ENCODE peak calls at places on chromosomes 5 and 9, in four cellular contexts. K is cardiac fibroblast, P is choroid plexus epithelial cell, F is stomach. C is an unnamed sample.
A peak's percentile ranks its signal among the peaks of the same experiment; 100 is the strongest.

GRCh38 chr5:180959661-180960060 is 29.0 kb upstream of the BTNL3 start:
- DNase-seq in K (no peak), P (no peak), F (no peak), C (no peak)

GRCh38 chr9:114968710-114969109 is 38.3 kb upstream of the TNFSF8 start:
- DNase-seq in K (peak; percentile 73), P (peak; percentile 62), F (no peak), C (no peak)

GRCh38 chr9:70539526-70539925 is 125.1 kb upstream of the KLF9 start:
- DNase-seq in K (no peak), P (no peak), F (no peak), C (no peak)

GRCh38 chr5:132259061-132259851 is 1.8 kb downstream of the PDLIM4 start:
- DNase-seq in K (peak; percentile 83), P (peak; percentile 95), F (peak; percentile 16), C (no peak)

GRCh38 chr9:132447346-132447745 is 37.3 kb downstream of the CFAP77 start:
- DNase-seq in K (no peak), P (peak; percentile 1), F (no peak), C (no peak)

GRCh38 chr5:177232358-177232757 is 71.2 kb downstream of the RAB24 start:
- DNase-seq in K (peak; percentile 24), P (peak; percentile 13), F (no peak), C (no peak)

GRCh38 chr5:172410160-172410559 is 44.2 kb downstream of the SH3PXD2B start:
- DNase-seq in K (peak; percentile 79), P (peak; percentile 51), F (no peak), C (no peak)

GRCh38 chr9:20477940-20478620 is 144.2 kb downstream of the MLLT3 start:
- DNase-seq in K (peak; percentile 69), P (peak; percentile 16), F (no peak), C (no peak)

GRCh38 chr5:116622375-116623075 is 47.9 kb upstream of the SEMA6A start:
- DNase-seq in K (no peak), P (no peak), F (no peak), C (no peak)

GRCh38 chr5:55868846-55869245 is 17.7 kb downstream of the IL31RA start:
- DNase-seq in K (peak; percentile 99), P (peak; percentile 96), F (no peak), C (no peak)

GRCh38 chr5:6740586-6741150 is 27.4 kb downstream of the TENT4A start:
- DNase-seq in K (no peak), P (no peak), F (no peak), C (no peak)

GRCh38 chr5:145233461-145233860 is 601.7 kb downstream of the PRELID2 start:
- DNase-seq in K (no peak), P (no peak), F (no peak), C (no peak)

GRCh38 chr5:1153428-1153827 is 41.6 kb upstream of the SLC12A7 start:
- DNase-seq in K (no peak), P (no peak), F (no peak), C (no peak)

GRCh38 chr5:53381-54174 is 38.4 kb upstream of the PLEKHG4B start:
- DNase-seq in K (peak; percentile 8), P (peak; percentile 34), F (peak; percentile 73), C (no peak)

GRCh38 chr5:178180141-178180863 is 6.9 kb downstream of the GMCL2 start:
- DNase-seq in K (no peak), P (no peak), F (no peak), C (no peak)

GRCh38 chr9:130738281-130738680 is 44.7 kb downstream of the EXOSC2 start:
- DNase-seq in K (no peak), P (no peak), F (no peak), C (no peak)

GRCh38 chr9:16645970-16646369 is 224.5 kb downstream of the BNC2 start:
- DNase-seq in K (peak; percentile 26), P (no peak), F (no peak), C (no peak)

GRCh38 chr9:137195525-137196220 is 4.9 kb downstream of the TPRN start:
- DNase-seq in K (no peak), P (no peak), F (peak; percentile 84), C (no peak)

GRCh38 chr5:113520429-113520828 is 6.9 kb downstream of the YTHDC2 start:
- DNase-seq in K (peak; percentile 77), P (peak; percentile 59), F (no peak), C (no peak)

GRCh38 chr5:139906661-139907060 is 111.1 kb downstream of the PSD2 start:
- DNase-seq in K (no peak), P (no peak), F (no peak), C (no peak)

GRCh38 chr9:17520264-17521058 is 58.4 kb upstream of the SH3GL2 start:
- DNase-seq in K (no peak), P (no peak), F (no peak), C (no peak)

GRCh38 chr5:25909163-25909562 is 1129.2 kb downstream of the CDH9 start:
- DNase-seq in K (no peak), P (no peak), F (no peak), C (no peak)

GRCh38 chr5:62596691-62597090 is 18.1 kb downstream of the LRRC70 start:
- DNase-seq in K (peak; percentile 35), P (no peak), F (no peak), C (no peak)

GRCh38 chr9:128715436-128715750 is 8.5 kb downstream of the ZDHHC12 start:
- DNase-seq in K (no peak), P (no peak), F (no peak), C (no peak)

GRCh38 chr9:114774504-114774903 is 31.3 kb downstream of the TNFSF15 start:
- DNase-seq in K (no peak), P (no peak), F (no peak), C (no peak)

GRCh38 chr9:129141066-129142041 is 30.1 kb downstream of the PTPA start:
- DNase-seq in K (peak; percentile 96), P (peak; percentile 94), F (peak; percentile 70), C (no peak)

GRCh38 chr5:139658501-139658927 is 10.4 kb downstream of the CXXC5 start:
- DNase-seq in K (peak; percentile 60), P (no peak), F (no peak), C (no peak)

GRCh38 chr9:31541626-31542025 is 842.8 kb upstream of the ACO1 start:
- DNase-seq in K (peak; percentile 6), P (peak; percentile 65), F (no peak), C (no peak)

GRCh38 chr9:111924281-111924680 is 27.7 kb downstream of the UGCG start:
- DNase-seq in K (no peak), P (no peak), F (no peak), C (no peak)

GRCh38 chr5:132905938-132906337 is 32.5 kb downstream of the LEAP2 start:
- DNase-seq in K (peak; percentile 52), P (peak; percentile 74), F (no peak), C (peak; percentile 98)

GRCh38 chr9:20466328-20467008 is 155.8 kb downstream of the MLLT3 start:
- DNase-seq in K (no peak), P (no peak), F (no peak), C (no peak)

GRCh38 chr9:91825422-91825821 is 124.6 kb downstream of the ROR2 start:
- DNase-seq in K (no peak), P (peak; percentile 46), F (no peak), C (no peak)

GRCh38 chr5:175657593-175658271 is at the start of gene HRH2:
- DNase-seq in K (no peak), P (peak; percentile 4), F (peak; percentile 75), C (no peak)

GRCh38 chr5:116652196-116652729 is 77.6 kb upstream of the SEMA6A start:
- DNase-seq in K (peak; percentile 72), P (peak; percentile 58), F (no peak), C (no peak)

GRCh38 chr5:54115768-54116403 is 194.5 kb downstream of the ARL15 start:
- DNase-seq in K (peak; percentile 67), P (no peak), F (no peak), C (no peak)

DNA sequence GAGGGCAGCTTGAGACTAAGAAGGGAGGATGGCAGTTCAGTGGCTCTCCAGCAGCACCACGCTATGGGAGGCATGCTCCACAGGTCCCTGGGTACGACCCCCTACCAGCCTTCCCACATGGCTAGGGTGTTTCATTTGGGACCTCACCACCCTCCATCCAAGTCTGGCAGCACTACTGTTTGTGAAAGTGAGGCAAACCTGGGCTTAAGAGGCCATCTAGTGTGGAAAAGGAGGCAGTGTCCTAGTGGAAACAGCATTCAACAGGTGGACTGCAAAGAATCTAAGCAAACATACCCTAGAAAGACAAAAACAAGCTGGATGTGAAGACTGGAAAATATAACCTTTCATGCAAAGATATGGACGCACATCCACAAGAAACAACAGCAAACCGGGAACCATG is 4.8 kb upstream of the C5orf47 start:
- DNase-seq in K (peak; percentile 52), P (peak; percentile 66), F (no peak), C (no peak)
- TF ChIP-seq CTCF in K (peak; percentile 48), P (peak; percentile 72), F (no peak), C (peak; percentile 88)

GRCh38 chr9:108761530-108762347 is 94.0 kb downstream of the ACTL7B start:
- DNase-seq in K (peak; percentile 69), P (peak; percentile 71), F (peak; percentile 59), C (peak; percentile 32)
- H3K4me3 ChIP-seq in K (no peak overlapping the region), P (no peak overlapping the region), F (no peak overlapping the region), C (no peak overlapping the region)

GRCh38 chr9:95088421-95089161 is 228.9 kb downstream of the FANCC start:
- DNase-seq in K (no peak), P (no peak), F (no peak), C (no peak)

GRCh38 chr9:95089257-95089873 is 228.1 kb downstream of the FANCC start:
- DNase-seq in K (no peak), P (no peak), F (no peak), C (no peak)

GRCh38 chr9:95086564-95086955 is 230.9 kb downstream of the FANCC start:
- DNase-seq in K (no peak), P (no peak), F (no peak), C (no peak)

GRCh38 chr9:95085861-95086563 is 231.5 kb downstream of the FANCC start:
- DNase-seq in K (no peak), P (no peak), F (peak; percentile 91), C (no peak)

DNA sequence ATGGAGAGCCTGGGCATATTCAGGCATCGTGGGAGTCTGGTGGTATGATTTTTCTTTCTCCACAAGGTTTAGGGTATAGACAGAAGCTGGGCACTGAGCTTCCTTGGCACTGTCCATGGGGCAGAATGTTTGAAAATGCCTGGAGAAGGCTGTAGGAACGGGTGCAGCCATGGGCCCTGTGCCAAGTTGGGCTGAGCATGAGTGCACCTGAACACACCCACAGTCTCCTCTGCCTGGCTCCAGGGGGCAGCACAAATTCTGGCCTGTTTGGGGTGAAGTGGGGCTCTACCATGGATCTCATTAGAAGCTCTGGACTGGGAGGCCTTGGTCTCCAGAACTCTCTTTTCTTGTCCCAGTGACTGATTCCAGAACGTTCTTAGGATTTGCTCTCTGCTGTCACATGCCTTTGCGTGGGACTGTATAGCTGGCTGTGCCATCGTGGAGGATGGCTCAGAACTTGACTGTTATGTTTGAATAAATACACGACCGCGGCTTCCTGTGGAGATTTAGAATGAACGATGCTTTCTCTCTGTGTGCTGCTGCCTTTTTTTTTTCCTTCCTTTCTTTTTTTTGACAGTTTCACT is 229.8 kb downstream of the FANCC start:
- DNase-seq in K (no peak), P (peak; percentile 30), F (peak; percentile 67), C (no peak)
- TF ChIP-seq CTCF in K (no peak), P (peak; percentile 36), F (peak; percentile 6), C (peak; percentile 36)

DNA sequence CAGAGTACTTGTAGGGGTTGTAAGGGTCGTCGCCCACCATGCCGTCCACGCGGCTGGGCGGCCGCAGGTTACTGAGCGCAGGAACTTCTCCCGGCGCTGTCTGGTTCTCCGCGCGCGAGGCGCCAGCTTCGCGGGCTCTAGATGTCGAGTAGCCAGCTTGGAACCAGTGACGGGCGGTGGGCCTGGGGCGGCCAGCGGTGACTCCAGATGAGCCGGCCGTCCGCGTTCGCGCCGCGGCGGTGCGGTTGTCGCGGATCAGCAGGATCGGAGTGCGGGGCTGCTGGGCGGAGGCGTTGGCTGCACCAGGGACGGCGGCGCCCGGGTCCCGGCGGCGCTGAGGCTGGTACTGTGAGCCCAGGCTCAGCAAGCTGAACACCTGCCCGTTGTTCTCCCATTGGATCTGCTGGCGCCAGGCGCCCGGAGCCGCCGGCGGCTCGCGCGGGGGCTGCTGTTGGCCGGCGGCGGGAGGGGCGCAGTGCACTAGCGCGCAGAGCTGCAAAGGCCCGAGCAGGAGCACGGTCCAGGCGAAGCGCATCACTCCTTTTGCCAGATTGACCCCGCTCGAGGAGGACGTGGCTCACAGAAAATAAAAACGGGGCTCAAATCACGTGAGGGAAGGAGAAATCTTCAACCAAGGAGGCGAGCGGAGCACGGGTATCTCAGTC is 476 bp downstream of the LOX start:
- DNase-seq in K (no peak), P (peak; percentile 65), F (peak; percentile 26), C (no peak)
- H3K4me3 ChIP-seq in K (peak overlapping the region; percentile 83), P (peak overlapping the region; percentile 83), F (peak overlapping the region; percentile 73), C (peak overlapping the region; percentile 52)

C was measured in LNCaP clone FGC.